ENCODE peak calls at places on chromosomes 3 and 15, in six cellular contexts. X is A172; R is posterior cingulate gyrus; N is stimulated activated CD8-positive, alpha-beta memory T cell treated with anti-CD3 and anti-CD28 coated beads, Interleukin-4, amount 100 ng/mL, for 24 hours; I is WTC11; O is effector CD4-positive, alpha-beta T cell. V is an unnamed sample.

GRCh38 chr15:45249125-45249780 is 2.8 kb upstream of the SLC28A2 start:
- DNase-seq in X (no peak), R (no peak), N (no peak), I (no peak), O (no peak), V (no peak)

GRCh38 chr3:84601303-84601702 is 357.5 kb upstream of the CADM2 start:
- DNase-seq in X (peak; percentile 26), R (no peak), N (no peak), I (no peak), O (no peak), V (peak; percentile 6)

GRCh38 chr15:86650084-86650483 is 570.4 kb downstream of the AGBL1 start:
- DNase-seq in X (peak; percentile 33), R (no peak), N (no peak), I (no peak), O (no peak), V (no peak)

GRCh38 chr3:146130881-146131371 is 30.1 kb downstream of the PLOD2 start:
- DNase-seq in X (peak; percentile 78), R (no peak), N (no peak), I (no peak), O (no peak), V (no peak)

GRCh38 chr15:98881526-98882517 is 125.8 kb downstream of the PGPEP1L start:
- DNase-seq in X (peak; percentile 54), R (no peak), N (no peak), I (no peak), O (no peak), V (no peak)

GRCh38 chr15:65821070-65821469 is 29.0 kb upstream of the DENND4A start:
- DNase-seq in X (no peak), R (no peak), N (no peak), I (no peak), O (no peak), V (no peak)

GRCh38 chr3:73448761-73449290 is 175.9 kb downstream of the PDZRN3 start:
- DNase-seq in X (no peak), R (no peak), N (no peak), I (no peak), O (no peak), V (no peak)

GRCh38 chr3:29668728-29669127 is 387.9 kb downstream of the RBMS3 start:
- DNase-seq in X (no peak), R (no peak), N (no peak), I (no peak), O (no peak), V (no peak)

GRCh38 chr3:58609990-58610389 is 32.8 kb upstream of the FAM107A start:
- DNase-seq in X (peak; percentile 46), R (no peak), N (no peak), I (no peak), O (no peak), V (no peak)

GRCh38 chr15:69035205-69035917 is 20.9 kb downstream of the NOX5 start:
- DNase-seq in X (no peak), R (no peak), N (no peak), I (peak; percentile 81), O (no peak), V (no peak)

GRCh38 chr3:63960048-63960711 is 48.0 kb upstream of the SCAANT1 start:
- DNase-seq in X (peak; percentile 73), R (no peak), N (no peak), I (no peak), O (no peak), V (no peak)

GRCh38 chr15:40918799-40919392 is 10.2 kb upstream of the DLL4 start:
- DNase-seq in X (no peak), R (no peak), N (no peak), I (no peak), O (no peak), V (no peak)

GRCh38 chr15:81945014-81945615 is 100.7 kb downstream of the MEX3B start:
- DNase-seq in X (no peak), R (no peak), N (no peak), I (no peak), O (no peak), V (no peak)

GRCh38 chr15:56342653-56343052 is 22.6 kb upstream of the TEX9 start:
- DNase-seq in X (no peak), R (no peak), N (no peak), I (no peak), O (no peak), V (no peak)

GRCh38 chr3:65971281-65972252 is 67.2 kb downstream of the MAGI1 start:
- DNase-seq in X (peak; percentile 47), R (no peak), N (no peak), I (no peak), O (no peak), V (no peak)

GRCh38 chr15:88257311-88257901 is 867 bp upstream of the NTRK3 start:
- DNase-seq in X (no peak), R (no peak), N (no peak), I (peak; percentile 43), O (no peak), V (peak; percentile 73)

GRCh38 chr3:57544181-57545125 is at the start of gene DNAH12:
- DNase-seq in X (no peak), R (no peak), N (no peak), I (peak; percentile 95), O (no peak), V (no peak)

GRCh38 chr3:86951343-86951742 is 39.6 kb downstream of the VGLL3 start:
- DNase-seq in X (no peak), R (no peak), N (no peak), I (no peak), O (no peak), V (no peak)

GRCh38 chr3:3739345-3740060 is 59.7 kb upstream of the LRRN1 start:
- DNase-seq in X (no peak), R (no peak), N (no peak), I (no peak), O (no peak), V (no peak)